ENCODE peak calls at places on chromosomes 16 and 17, in eight cellular contexts. E is HFFc6; B is stimulated activated CD8-positive, alpha-beta memory T cell treated with anti-CD3 and anti-CD28 coated beads, Interleukin-15, amount 100 ng/mL, for 1 hour; T is NCI-H1417; X is NCI-H1092 treated with DMSO at 0.1 percent for 48 hours; V is NCI-H748 treated with DMSO at 0.1 percent for 48 hours; I is esophagus squamous epithelium; C is naive thymus-derived CD8-positive, alpha-beta T cell. W is an unnamed sample.
A peak's percentile ranks its signal among the peaks of the same experiment; 100 is the strongest.

GRCh38 chr17:2181206-2181983 is 122.2 kb downstream of the SMG6 start:
- DNase-seq in E (peak; percentile 92), B (no peak), T (no peak), X (peak; percentile 64), V (no peak), I (no peak), C (no peak), W (no peak)

GRCh38 chr16:522320-523096 is 5.0 kb upstream of the CAPN15 start:
- DNase-seq in E (no peak), B (no peak), T (no peak), X (no peak), V (no peak), I (no peak), C (no peak), W (no peak)

GRCh38 chr16:1195393-1195666 is 29.7 kb downstream of the TPSG1 start:
- DNase-seq in E (no peak), B (no peak), T (no peak), X (no peak), V (no peak), I (no peak), C (no peak), W (no peak)

GRCh38 chr16:31464781-31465260 is 5.5 kb downstream of the ARMC5 start:
- DNase-seq in E (no peak), B (no peak), T (no peak), X (no peak), V (no peak), I (no peak), C (no peak), W (no peak)

GRCh38 chr17:18990331-18990730 is 14.2 kb downstream of the FAM83G start:
- DNase-seq in E (no peak), B (no peak), T (no peak), X (no peak), V (no peak), I (no peak), C (no peak), W (no peak)

GRCh38 chr17:68172461-68172954 is 75.3 kb upstream of the AMZ2 start:
- DNase-seq in E (peak; percentile 41), B (peak; percentile 67), T (peak; percentile 73), X (peak; percentile 44), V (peak; percentile 46), I (peak; percentile 26), C (peak; percentile 78), W (peak; percentile 88)

GRCh38 chr17:66241839-66242238 is 12.6 kb upstream of the APOH start:
- DNase-seq in E (no peak), B (no peak), T (no peak), X (no peak), V (no peak), I (no peak), C (no peak), W (no peak)

GRCh38 chr16:50152386-50152806 is 710 bp upstream of the TENT4B start:
- DNase-seq in E (no peak), B (peak; percentile 28), T (peak; percentile 11), X (no peak), V (no peak), I (no peak), C (no peak), W (peak; percentile 83)

GRCh38 chr17:60039509-60040442 is 38.9 kb downstream of the HEATR6 start:
- DNase-seq in E (no peak), B (no peak), T (peak; percentile 43), X (peak; percentile 46), V (no peak), I (no peak), C (no peak), W (no peak)

GRCh38 chr17:62093188-62094155 is 28.4 kb upstream of the MED13 start:
- DNase-seq in E (peak; percentile 89), B (no peak), T (no peak), X (no peak), V (no peak), I (no peak), C (no peak), W (no peak)

GRCh38 chr16:75710344-75710743 is 9.1 kb upstream of the DUXB start:
- DNase-seq in E (no peak), B (no peak), T (peak; percentile 4), X (no peak), V (no peak), I (no peak), C (no peak), W (no peak)

GRCh38 chr17:78674156-78674555 is 97.0 kb upstream of the DNAH17 start:
- DNase-seq in E (no peak), B (no peak), T (no peak), X (peak; percentile 43), V (no peak), I (no peak), C (no peak), W (peak; percentile 67)

GRCh38 chr17:18314059-18314730 is 599 bp downstream of the TOP3A start:
- DNase-seq in E (no peak), B (no peak), T (no peak), X (no peak), V (peak; percentile 14), I (no peak), C (no peak), W (no peak)

GRCh38 chr16:85639529-85640253 is 26.6 kb downstream of the GSE1 start:
- DNase-seq in E (no peak), B (no peak), T (peak; percentile 52), X (peak; percentile 91), V (no peak), I (no peak), C (no peak), W (no peak)

GRCh38 chr16:66524601-66525164 is 25.2 kb downstream of the TK2 start:
- DNase-seq in E (no peak), B (no peak), T (no peak), X (no peak), V (no peak), I (no peak), C (no peak), W (peak; percentile 57)

GRCh38 chr17:62875296-62875695 is 67.2 kb upstream of the MARCHF10 start:
- DNase-seq in E (no peak), B (no peak), T (no peak), X (no peak), V (no peak), I (no peak), C (no peak), W (no peak)

GRCh38 chr17:5097101-5097834 is 14.4 kb downstream of the ZNF232 start:
- DNase-seq in E (no peak), B (no peak), T (peak; percentile 61), X (peak; percentile 55), V (peak; percentile 87), I (no peak), C (peak; percentile 34), W (no peak)

GRCh38 chr17:7136266-7136877 is 21.8 kb upstream of the ASGR2 start:
- DNase-seq in E (peak; percentile 36), B (peak; percentile 58), T (peak; percentile 60), X (peak; percentile 37), V (peak; percentile 60), I (no peak), C (peak; percentile 71), W (no peak)

GRCh38 chr17:77189148-77189547 is 48.4 kb downstream of the SEC14L1 start:
- DNase-seq in E (no peak), B (no peak), T (no peak), X (no peak), V (no peak), I (no peak), C (peak; percentile 20), W (no peak)

GRCh38 chr17:187130-187529 is 5.7 kb upstream of the DOC2B start:
- DNase-seq in E (no peak), B (no peak), T (no peak), X (no peak), V (no peak), I (no peak), C (no peak), W (no peak)

GRCh38 chr17:55116440-55116914 is 147.9 kb downstream of the STXBP4 start:
- DNase-seq in E (no peak), B (no peak), T (no peak), X (no peak), V (no peak), I (no peak), C (no peak), W (no peak)

GRCh38 chr17:10233157-10233556 is 34.8 kb upstream of the GAS7 start:
- DNase-seq in E (no peak), B (no peak), T (no peak), X (no peak), V (no peak), I (no peak), C (no peak), W (no peak)

GRCh38 chr17:35740997-35741931 is 9.8 kb downstream of the RASL10B start:
- DNase-seq in E (no peak), B (no peak), T (peak; percentile 66), X (peak; percentile 10), V (no peak), I (no peak), C (no peak), W (peak; percentile 87)

GRCh38 chr17:55273579-55274370 is 9.0 kb downstream of the HLF start:
- DNase-seq in E (peak; percentile 8), B (no peak), T (no peak), X (peak; percentile 61), V (no peak), I (no peak), C (no peak), W (no peak)

GRCh38 chr16:64339052-64339770 is 782.7 kb downstream of the CDH11 start:
- DNase-seq in E (peak; percentile 91), B (no peak), T (no peak), X (no peak), V (no peak), I (no peak), C (no peak), W (no peak)

GRCh38 chr17:81962499-81963441 is 1.8 kb upstream of the NOTUM start:
- DNase-seq in E (no peak), B (no peak), T (no peak), X (no peak), V (no peak), I (no peak), C (no peak), W (no peak)

GRCh38 chr17:76685846-76686245 is 24.9 kb downstream of the MXRA7 start:
- DNase-seq in E (no peak), B (no peak), T (no peak), X (no peak), V (no peak), I (no peak), C (no peak), W (no peak)

GRCh38 chr16:23587726-23588125 is 8.4 kb downstream of the NDUFAB1 start:
- DNase-seq in E (peak; percentile 92), B (no peak), T (no peak), X (no peak), V (no peak), I (no peak), C (no peak), W (no peak)

GRCh38 chr16:72409428-72409827 is 237.5 kb upstream of the PMFBP1 start:
- DNase-seq in E (no peak), B (no peak), T (no peak), X (no peak), V (no peak), I (no peak), C (no peak), W (no peak)

GRCh38 chr17:15896834-15897233 is 48.1 kb upstream of the ADORA2B start:
- DNase-seq in E (no peak), B (no peak), T (no peak), X (no peak), V (no peak), I (no peak), C (no peak), W (peak; percentile 9)

GRCh38 chr16:79601092-79601977 is 798 bp upstream of the MAF start:
- DNase-seq in E (no peak), B (no peak), T (peak; percentile 26), X (no peak), V (peak; percentile 14), I (no peak), C (no peak), W (peak; percentile 90)

GRCh38 chr17:9436629-9437028 is 139.0 kb downstream of the STX8 start:
- DNase-seq in E (no peak), B (no peak), T (no peak), X (no peak), V (no peak), I (no peak), C (no peak), W (no peak)

GRCh38 chr17:59165933-59166342 is 10.4 kb downstream of the PRR11 start:
- DNase-seq in E (peak; percentile 40), B (peak; percentile 12), T (no peak), X (no peak), V (no peak), I (no peak), C (peak; percentile 18), W (no peak)

GRCh38 chr16:85384831-85385462 is 228.2 kb upstream of the GSE1 start:
- DNase-seq in E (no peak), B (no peak), T (peak; percentile 62), X (no peak), V (peak; percentile 43), I (no peak), C (no peak), W (no peak)

W was measured in mesenteric fat pad.